ENCODE peak calls at places on chromosome 12, in six cellular contexts. W, A, R, I, K and V are unnamed samples.

GRCh38 chr12:43835264-43835655 is 621 bp upstream of the TMEM117 start:
- DNase-seq in W (peak; percentile 12), A (no peak), R (no peak), I (peak; percentile 19), K (no peak), V (no peak)

GRCh38 chr12:27460471-27460978 is 14.0 kb downstream of the SMCO2 start:
- DNase-seq in W (no peak), A (no peak), R (no peak), I (no peak), K (no peak), V (no peak)

GRCh38 chr12:3468329-3468728 is 22.7 kb upstream of the PRMT8 start:
- DNase-seq in W (no peak), A (no peak), R (no peak), I (no peak), K (no peak), V (no peak)

GRCh38 chr12:108519558-108519957 is 4.5 kb downstream of the FICD start:
- DNase-seq in W (no peak), A (peak; percentile 65), R (no peak), I (no peak), K (no peak), V (peak; percentile 19)

GRCh38 chr12:85836716-85837100 is 499 bp upstream of the RASSF9 start:
- DNase-seq in W (no peak), A (peak; percentile 56), R (no peak), I (no peak), K (no peak), V (no peak)

GRCh38 chr12:64452559-64453329 is 824 bp downstream of the TBK1 start:
- DNase-seq in W (no peak), A (peak; percentile 27), R (no peak), I (peak; percentile 90), K (no peak), V (peak; percentile 34)

GRCh38 chr12:82299617-82300016 is 58.6 kb downstream of the CCDC59 start:
- DNase-seq in W (no peak), A (peak; percentile 90), R (no peak), I (no peak), K (no peak), V (peak; percentile 16)

GRCh38 chr12:88893801-88894200 is 313.5 kb upstream of the KITLG start:
- DNase-seq in W (no peak), A (no peak), R (no peak), I (no peak), K (no peak), V (no peak)

GRCh38 chr12:112303004-112303403 is 79.2 kb downstream of the HECTD4 start:
- DNase-seq in W (no peak), A (peak; percentile 82), R (no peak), I (peak; percentile 58), K (no peak), V (no peak)

GRCh38 chr12:66960704-66961690 is 282.1 kb upstream of the GRIP1 start:
- DNase-seq in W (no peak), A (peak; percentile 46), R (no peak), I (no peak), K (no peak), V (no peak)

GRCh38 chr12:83471341-83471740 is 784.6 kb downstream of the TMTC2 start:
- DNase-seq in W (no peak), A (no peak), R (no peak), I (no peak), K (no peak), V (no peak)

GRCh38 chr12:109140560-109140959 is 24.2 kb downstream of the ACACB start:
- DNase-seq in W (no peak), A (no peak), R (no peak), I (no peak), K (no peak), V (no peak)

GRCh38 chr12:105995986-105996385 is 142.8 kb downstream of the NUAK1 start:
- DNase-seq in W (no peak), A (no peak), R (no peak), I (no peak), K (no peak), V (no peak)

DNA sequence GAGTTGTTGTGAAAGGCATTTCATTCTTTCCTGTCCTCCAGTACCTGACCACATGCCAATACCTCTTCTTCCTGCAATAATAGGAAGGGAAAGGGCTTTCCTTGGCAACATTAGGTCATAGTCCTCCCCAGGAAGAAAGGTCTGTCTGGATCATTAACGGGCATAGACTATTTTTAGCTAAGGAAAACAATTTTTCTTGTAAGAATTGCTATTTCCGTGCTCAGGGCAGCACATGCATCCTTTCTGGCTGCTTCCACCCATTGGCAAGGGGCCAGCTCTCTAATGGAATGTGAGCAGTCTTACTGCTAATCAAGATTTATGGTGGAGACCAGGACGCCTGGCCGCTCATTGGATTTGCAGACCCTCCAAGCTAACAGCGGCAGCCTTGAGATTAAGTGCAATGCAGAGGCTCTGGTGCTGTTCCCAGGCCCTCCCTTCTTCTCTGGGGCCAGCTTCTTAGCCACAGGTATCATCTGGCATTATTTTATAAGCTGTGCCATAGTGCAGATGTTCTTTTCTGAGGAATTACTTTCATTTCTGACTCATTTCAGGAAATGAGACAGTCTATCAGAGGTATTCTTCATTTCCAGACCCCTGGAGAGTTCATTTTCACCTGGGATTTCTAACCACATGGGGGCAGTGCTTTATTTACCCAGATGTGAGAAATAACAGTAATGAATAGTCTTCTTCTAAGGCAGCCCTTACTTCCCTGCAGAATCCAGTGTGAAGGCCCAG is 52.9 kb downstream of the ANO6 start:
- DNase-seq in W (no peak), A (peak; percentile 79), R (peak; percentile 94), I (peak; percentile 82), K (peak; percentile 80), V (peak; percentile 84)
- H3K4me3 ChIP-seq in W (no peak overlapping the region), A (no peak overlapping the region), R (no peak overlapping the region), I (no peak overlapping the region), K (peak overlapping the region; percentile 28), V (no peak overlapping the region)

GRCh38 chr12:46385439-46385838 is 12.9 kb upstream of the SLC38A2 start:
- DNase-seq in W (no peak), A (peak; percentile 65), R (no peak), I (no peak), K (no peak), V (no peak)

GRCh38 chr12:46383654-46384450 is 11.3 kb upstream of the SLC38A2 start:
- DNase-seq in W (peak; percentile 88), A (peak; percentile 75), R (peak; percentile 96), I (peak; percentile 98), K (peak; percentile 97), V (no peak)

GRCh38 chr12:46382974-46383653 is 10.5 kb upstream of the SLC38A2 start:
- DNase-seq in W (peak; percentile 93), A (peak; percentile 97), R (peak; percentile 98), I (peak; percentile 97), K (peak; percentile 99), V (peak; percentile 95)

GRCh38 chr12:46386360-46386867 is 13.8 kb upstream of the SLC38A2 start:
- DNase-seq in W (no peak), A (no peak), R (no peak), I (peak; percentile 99), K (no peak), V (no peak)

GRCh38 chr12:46384451-46385301 is 12.1 kb upstream of the SLC38A2 start:
- DNase-seq in W (no peak), A (no peak), R (no peak), I (peak; percentile 42), K (no peak), V (no peak)
- H3K4me1 ChIP-seq in W (peaks cover 5% of the 10 kb centered on the region), A (peaks cover 8% of the 10 kb centered on the region), R (peaks cover 7% of the 10 kb centered on the region), I (peaks cover 38% of the 10 kb centered on the region), K (peaks cover 51% of the 10 kb centered on the region), V (peaks cover 19% of the 10 kb centered on the region)

GRCh38 chr12:76069339-76069738 is 15.1 kb downstream of the NAP1L1 start:
- DNase-seq in W (no peak), A (peak; percentile 45), R (no peak), I (no peak), K (no peak), V (no peak)
- H3K36me3 ChIP-seq in W (no peaks in the 10 kb centered on the region), A (no peaks in the 10 kb centered on the region), R (no peaks in the 10 kb centered on the region), I (peaks cover 9% of the 10 kb centered on the region), K (peaks cover 4% of the 10 kb centered on the region), V (peaks cover 79% of the 10 kb centered on the region)

GRCh38 chr12:117699118-117699517 is 269.7 kb downstream of the KSR2 start:
- DNase-seq in W (no peak), A (peak; percentile 22), R (no peak), I (no peak), K (no peak), V (no peak)
- H3K4me3 ChIP-seq in W (no peak overlapping the region), A (no peak overlapping the region), R (no peak overlapping the region), I (no peak overlapping the region), K (no peak overlapping the region), V (no peak overlapping the region)

GRCh38 chr12:110282343-110282860 is 1.4 kb downstream of the ATP2A2 start:
- DNase-seq in W (no peak), A (no peak), R (no peak), I (no peak), K (no peak), V (no peak)
- H3K4me1 ChIP-seq in W (peaks cover 12% of the 10 kb centered on the region), A (peaks cover 5% of the 10 kb centered on the region), R (peaks cover 4% of the 10 kb centered on the region), I (peaks cover 4% of the 10 kb centered on the region), K (peaks cover 22% of the 10 kb centered on the region), V (peaks cover 33% of the 10 kb centered on the region)

GRCh38 chr12:122045262-122045661 is 23.6 kb downstream of the BCL7A start:
- DNase-seq in W (no peak), A (peak; percentile 46), R (no peak), I (no peak), K (no peak), V (no peak)

GRCh38 chr12:122046145-122046544 is 24.5 kb downstream of the BCL7A start:
- DNase-seq in W (no peak), A (no peak), R (no peak), I (no peak), K (no peak), V (no peak)

GRCh38 chr12:122050706-122051105 is 27.9 kb upstream of the MLXIP start:
- DNase-seq in W (no peak), A (no peak), R (no peak), I (no peak), K (no peak), V (no peak)

GRCh38 chr12:122049827-122050226 is 28.1 kb downstream of the BCL7A start:
- DNase-seq in W (no peak), A (no peak), R (no peak), I (no peak), K (no peak), V (no peak)

GRCh38 chr12:122048156-122048555 is 26.5 kb downstream of the BCL7A start:
- DNase-seq in W (no peak), A (no peak), R (no peak), I (no peak), K (no peak), V (no peak)
- H3K36me3 ChIP-seq in W (no peaks in the 10 kb centered on the region), A (peaks cover 4% of the 10 kb centered on the region), R (peaks cover 2% of the 10 kb centered on the region), I (no peaks in the 10 kb centered on the region), K (no peaks in the 10 kb centered on the region), V (peaks cover 37% of the 10 kb centered on the region)

GRCh38 chr12:70254225-70254624 is 11.0 kb downstream of the CNOT2 start:
- DNase-seq in W (no peak), A (no peak), R (no peak), I (no peak), K (no peak), V (no peak)
- H3K4me3 ChIP-seq in W (no peak overlapping the region), A (no peak overlapping the region), R (no peak overlapping the region), I (no peak overlapping the region), K (no peak overlapping the region), V (no peak overlapping the region)